ENCODE peak calls at places on chromosomes 11 and 22, in ten cellular contexts. I, R, L, N, O, F, J, C, S and P are unnamed samples.

GRCh38 chr11:132300283-132300682 is 929.9 kb downstream of the NTM start:
- DNase-seq in I (no peak), R (no peak), L (no peak), N (no peak), O (no peak), F (peak; percentile 24), J (no peak), C (no peak), S (no peak), P (peak; percentile 8)

GRCh38 chr11:122215244-122215992 is 99.4 kb upstream of the BLID start:
- DNase-seq in I (peak; percentile 89), R (peak; percentile 99), L (peak; percentile 66), N (peak; percentile 88), O (no peak), F (peak; percentile 75), J (no peak), C (peak; percentile 35), S (peak; percentile 99), P (peak; percentile 97)

GRCh38 chr22:39132871-39133524 is 19.5 kb downstream of the CBX7 start:
- DNase-seq in I (no peak), R (no peak), L (no peak), N (no peak), O (no peak), F (no peak), J (no peak), C (no peak), S (no peak), P (no peak)

GRCh38 chr11:45229401-45229800 is 56.7 kb downstream of the SYT13 start:
- DNase-seq in I (no peak), R (no peak), L (no peak), N (no peak), O (no peak), F (no peak), J (no peak), C (no peak), S (no peak), P (no peak)

GRCh38 chr11:2121227-2122130 is 17.7 kb downstream of the IGF2 start:
- DNase-seq in I (no peak), R (no peak), L (no peak), N (peak; percentile 20), O (no peak), F (no peak), J (no peak), C (no peak), S (no peak), P (no peak)

GRCh38 chr11:27392715-27393114 is 29.7 kb upstream of the CCDC34 start:
- DNase-seq in I (no peak), R (peak; percentile 95), L (peak; percentile 69), N (no peak), O (no peak), F (peak; percentile 67), J (no peak), C (no peak), S (peak; percentile 60), P (peak; percentile 82)

GRCh38 chr11:61974766-61975631 is 7.6 kb upstream of the FTH1 start:
- DNase-seq in I (no peak), R (peak; percentile 46), L (peak; percentile 60), N (no peak), O (no peak), F (no peak), J (no peak), C (no peak), S (no peak), P (no peak)

GRCh38 chr11:92739020-92739419 is 230.4 kb upstream of the MTNR1B start:
- DNase-seq in I (no peak), R (peak; percentile 38), L (no peak), N (no peak), O (no peak), F (no peak), J (no peak), C (no peak), S (peak; percentile 32), P (peak; percentile 4)

GRCh38 chr11:69013009-69013951 is at the start of gene MRGPRF:
- DNase-seq in I (peak; percentile 96), R (peak; percentile 74), L (no peak), N (peak; percentile 95), O (no peak), F (peak; percentile 84), J (no peak), C (no peak), S (peak; percentile 64), P (peak; percentile 90)

GRCh38 chr11:120539681-120540369 is 28.3 kb downstream of the GRIK4 start:
- DNase-seq in I (no peak), R (peak; percentile 82), L (no peak), N (no peak), O (no peak), F (peak; percentile 64), J (no peak), C (no peak), S (peak; percentile 18), P (no peak)

GRCh38 chr11:26443617-26444016 is 111.7 kb downstream of the ANO3 start:
- DNase-seq in I (no peak), R (no peak), L (no peak), N (no peak), O (no peak), F (no peak), J (no peak), C (no peak), S (no peak), P (no peak)

GRCh38 chr11:119774180-119774763 is 45.3 kb upstream of the NECTIN1 start:
- DNase-seq in I (no peak), R (peak; percentile 26), L (peak; percentile 42), N (no peak), O (no peak), F (peak; percentile 42), J (no peak), C (peak; percentile 30), S (no peak), P (no peak)

GRCh38 chr22:19463491-19464469 is 15.2 kb downstream of the UFD1 start:
- DNase-seq in I (no peak), R (peak; percentile 52), L (no peak), N (peak; percentile 74), O (no peak), F (peak; percentile 92), J (no peak), C (no peak), S (peak; percentile 34), P (peak; percentile 91)

GRCh38 chr11:6223854-6224253 is 10.6 kb downstream of the FHIP1B start:
- DNase-seq in I (no peak), R (no peak), L (no peak), N (no peak), O (no peak), F (no peak), J (no peak), C (no peak), S (no peak), P (no peak)

GRCh38 chr11:126416542-126417090 is 61.1 kb downstream of the ST3GAL4 start:
- DNase-seq in I (peak; percentile 92), R (peak; percentile 80), L (peak; percentile 88), N (peak; percentile 96), O (peak; percentile 42), F (peak; percentile 71), J (peak; percentile 24), C (peak; percentile 62), S (no peak), P (peak; percentile 82)

GRCh38 chr22:33099593-33099992 is 41.4 kb upstream of the SYN3 start:
- DNase-seq in I (no peak), R (no peak), L (no peak), N (no peak), O (no peak), F (no peak), J (no peak), C (no peak), S (no peak), P (no peak)

GRCh38 chr11:47212938-47213337 is 1.8 kb upstream of the DDB2 start:
- DNase-seq in I (no peak), R (no peak), L (no peak), N (no peak), O (no peak), F (no peak), J (no peak), C (no peak), S (no peak), P (no peak)

GRCh38 chr11:2713721-2714462 is 14.1 kb upstream of the KCNQ1OT1 start:
- DNase-seq in I (no peak), R (no peak), L (no peak), N (peak; percentile 19), O (no peak), F (no peak), J (no peak), C (no peak), S (no peak), P (peak; percentile 12)

GRCh38 chr22:33350391-33350955 is 292.3 kb upstream of the SYN3 start:
- DNase-seq in I (no peak), R (peak; percentile 30), L (no peak), N (no peak), O (no peak), F (no peak), J (no peak), C (no peak), S (no peak), P (no peak)

GRCh38 chr11:124791626-124792341 is 8.4 kb downstream of the MSANTD2 start:
- DNase-seq in I (no peak), R (no peak), L (no peak), N (no peak), O (no peak), F (peak; percentile 19), J (no peak), C (no peak), S (no peak), P (peak; percentile 28)

GRCh38 chr11:121494355-121495099 is 41.8 kb upstream of the SORL1-AS1 start:
- DNase-seq in I (peak; percentile 5), R (no peak), L (no peak), N (no peak), O (no peak), F (no peak), J (no peak), C (peak; percentile 78), S (no peak), P (no peak)

GRCh38 chr11:13889566-13890214 is 72.8 kb upstream of the SPON1 start:
- DNase-seq in I (no peak), R (no peak), L (no peak), N (no peak), O (no peak), F (no peak), J (no peak), C (no peak), S (no peak), P (no peak)

GRCh38 chr11:117010808-117011540 is 87.3 kb downstream of the SIK3 start:
- DNase-seq in I (no peak), R (peak; percentile 96), L (peak; percentile 79), N (no peak), O (no peak), F (peak; percentile 97), J (no peak), C (no peak), S (peak; percentile 95), P (peak; percentile 89)

GRCh38 chr11:64687204-64687603 is 35.8 kb downstream of the NRXN2 start:
- DNase-seq in I (no peak), R (no peak), L (no peak), N (peak; percentile 80), O (no peak), F (no peak), J (no peak), C (no peak), S (no peak), P (no peak)

GRCh38 chr11:24820541-24820940 is 323.7 kb downstream of the LUZP2 start:
- DNase-seq in I (no peak), R (no peak), L (no peak), N (no peak), O (no peak), F (peak; percentile 49), J (no peak), C (no peak), S (no peak), P (no peak)

GRCh38 chr11:10456519-10456918 is 1.5 kb downstream of the AMPD3 start:
- DNase-seq in I (no peak), R (no peak), L (no peak), N (no peak), O (no peak), F (no peak), J (no peak), C (peak; percentile 85), S (no peak), P (no peak)

GRCh38 chr11:104946907-104947306 is 21.5 kb downstream of the CASP4 start:
- DNase-seq in I (no peak), R (peak; percentile 41), L (peak; percentile 74), N (no peak), O (no peak), F (peak; percentile 75), J (no peak), C (peak; percentile 37), S (no peak), P (peak; percentile 23)

GRCh38 chr22:37910863-37911262 is 4.8 kb downstream of the MICALL1 start:
- DNase-seq in I (no peak), R (no peak), L (no peak), N (no peak), O (no peak), F (no peak), J (no peak), C (no peak), S (no peak), P (no peak)